ENCODE peak calls at places on chromosomes 11 and 22, in five cellular contexts. One of them, this sample, is unnamed.

GRCh38 chr22:37599161-37599560 is 9.5 kb upstream of the GGA1 start:
- DNase-seq in lower lobe of right lung: no peak
- DNase-seq in Caki2: peak
- DNase-seq in NCI-H1092 treated with DMSO at 0.1 percent for 48 hours: no peak
- DNase-seq in GM12865: no peak
- DNase-seq in this sample: no peak

GRCh38 chr11:124801014-124801413 is 808 bp upstream of the MSANTD2 start:
- DNase-seq in lower lobe of right lung: no peak
- DNase-seq in Caki2: no peak
- DNase-seq in NCI-H1092 treated with DMSO at 0.1 percent for 48 hours: no peak
- DNase-seq in GM12865: no peak
- DNase-seq in this sample: no peak

GRCh38 chr22:43707650-43708049 is 104.5 kb downstream of the EFCAB6 start:
- DNase-seq in lower lobe of right lung: no peak
- DNase-seq in Caki2: peak
- DNase-seq in NCI-H1092 treated with DMSO at 0.1 percent for 48 hours: no peak
- DNase-seq in GM12865: no peak
- DNase-seq in this sample: no peak

GRCh38 chr11:60130496-60130895 is 42.0 kb downstream of the MS4A2 start:
- DNase-seq in lower lobe of right lung: no peak
- DNase-seq in Caki2: peak
- DNase-seq in NCI-H1092 treated with DMSO at 0.1 percent for 48 hours: no peak
- DNase-seq in GM12865: peak
- DNase-seq in this sample: no peak

GRCh38 chr11:127056338-127056971 is 55.9 kb upstream of the KIRREL3 start:
- DNase-seq in lower lobe of right lung: no peak
- DNase-seq in Caki2: no peak
- DNase-seq in NCI-H1092 treated with DMSO at 0.1 percent for 48 hours: no peak
- DNase-seq in GM12865: peak
- DNase-seq in this sample: no peak

GRCh38 chr11:34671946-34672345 is 51.1 kb downstream of the EHF start:
- DNase-seq in lower lobe of right lung: no peak
- DNase-seq in Caki2: no peak
- DNase-seq in NCI-H1092 treated with DMSO at 0.1 percent for 48 hours: no peak
- DNase-seq in GM12865: no peak
- DNase-seq in this sample: no peak

GRCh38 chr22:46737105-46737975 is 712 bp downstream of the CERK start:
- DNase-seq in lower lobe of right lung: no peak
- DNase-seq in Caki2: peak
- DNase-seq in NCI-H1092 treated with DMSO at 0.1 percent for 48 hours: no peak
- DNase-seq in GM12865: peak
- DNase-seq in this sample: no peak

GRCh38 chr22:40332319-40332781 is 13.9 kb upstream of the ADSL start:
- DNase-seq in lower lobe of right lung: no peak
- DNase-seq in Caki2: no peak
- DNase-seq in NCI-H1092 treated with DMSO at 0.1 percent for 48 hours: no peak
- DNase-seq in GM12865: no peak
- DNase-seq in this sample: no peak

GRCh38 chr11:76296731-76297130 is 84.2 kb downstream of the THAP12 start:
- DNase-seq in lower lobe of right lung: no peak
- DNase-seq in Caki2: no peak
- DNase-seq in NCI-H1092 treated with DMSO at 0.1 percent for 48 hours: no peak
- DNase-seq in GM12865: no peak
- DNase-seq in this sample: no peak

GRCh38 chr11:29485641-29486040 is 531.2 kb downstream of the KCNA4 start:
- DNase-seq in lower lobe of right lung: no peak
- DNase-seq in Caki2: no peak
- DNase-seq in NCI-H1092 treated with DMSO at 0.1 percent for 48 hours: no peak
- DNase-seq in GM12865: no peak
- DNase-seq in this sample: no peak

GRCh38 chr11:114066046-114066648 is 6.6 kb downstream of the ZBTB16 start:
- DNase-seq in lower lobe of right lung: no peak
- DNase-seq in Caki2: no peak
- DNase-seq in NCI-H1092 treated with DMSO at 0.1 percent for 48 hours: no peak
- DNase-seq in GM12865: no peak
- DNase-seq in this sample: peak

GRCh38 chr11:94655951-94656350 is 88.8 kb downstream of the PIWIL4 start:
- DNase-seq in lower lobe of right lung: no peak
- DNase-seq in Caki2: no peak
- DNase-seq in NCI-H1092 treated with DMSO at 0.1 percent for 48 hours: no peak
- DNase-seq in GM12865: no peak
- DNase-seq in this sample: no peak

GRCh38 chr11:64841592-64842365 is 2.7 kb downstream of the CDC42BPG start:
- DNase-seq in lower lobe of right lung: no peak
- DNase-seq in Caki2: no peak
- DNase-seq in NCI-H1092 treated with DMSO at 0.1 percent for 48 hours: no peak
- DNase-seq in GM12865: no peak
- DNase-seq in this sample: no peak

GRCh38 chr22:18152519-18152918 is 2.5 kb downstream of the USP18 start:
- DNase-seq in lower lobe of right lung: no peak
- DNase-seq in Caki2: no peak
- DNase-seq in NCI-H1092 treated with DMSO at 0.1 percent for 48 hours: no peak
- DNase-seq in GM12865: peak
- DNase-seq in this sample: no peak

GRCh38 chr11:110425751-110426545 is 3.8 kb upstream of the FDX1 start:
- DNase-seq in lower lobe of right lung: no peak
- DNase-seq in Caki2: no peak
- DNase-seq in NCI-H1092 treated with DMSO at 0.1 percent for 48 hours: no peak
- DNase-seq in GM12865: no peak
- DNase-seq in this sample: no peak

GRCh38 chr11:116221351-116221750 is 551.4 kb downstream of the BUD13 start:
- DNase-seq in lower lobe of right lung: no peak
- DNase-seq in Caki2: no peak
- DNase-seq in NCI-H1092 treated with DMSO at 0.1 percent for 48 hours: no peak
- DNase-seq in GM12865: no peak
- DNase-seq in this sample: no peak

GRCh38 chr11:111135101-111135500 is 110.4 kb upstream of the POU2AF2 start:
- DNase-seq in lower lobe of right lung: no peak
- DNase-seq in Caki2: no peak
- DNase-seq in NCI-H1092 treated with DMSO at 0.1 percent for 48 hours: no peak
- DNase-seq in GM12865: no peak
- DNase-seq in this sample: no peak

GRCh38 chr11:41056892-41057569 is 402.4 kb downstream of the LRRC4C start:
- DNase-seq in lower lobe of right lung: no peak
- DNase-seq in Caki2: no peak
- DNase-seq in NCI-H1092 treated with DMSO at 0.1 percent for 48 hours: no peak
- DNase-seq in GM12865: no peak
- DNase-seq in this sample: peak

GRCh38 chr11:13440100-13440855 is 22.7 kb downstream of the BTBD10 start:
- DNase-seq in lower lobe of right lung: no peak
- DNase-seq in Caki2: peak
- DNase-seq in NCI-H1092 treated with DMSO at 0.1 percent for 48 hours: no peak
- DNase-seq in GM12865: no peak
- DNase-seq in this sample: no peak

GRCh38 chr11:34305095-34305692 is 52.6 kb downstream of the ABTB2 start:
- DNase-seq in lower lobe of right lung: no peak
- DNase-seq in Caki2: no peak
- DNase-seq in NCI-H1092 treated with DMSO at 0.1 percent for 48 hours: no peak
- DNase-seq in GM12865: no peak
- DNase-seq in this sample: no peak

GRCh38 chr11:28017816-28018215 is 90.1 kb downstream of the KIF18A start:
- DNase-seq in lower lobe of right lung: no peak
- DNase-seq in Caki2: no peak
- DNase-seq in NCI-H1092 treated with DMSO at 0.1 percent for 48 hours: no peak
- DNase-seq in GM12865: no peak
- DNase-seq in this sample: no peak

GRCh38 chr11:78535920-78536319 is 38.7 kb downstream of the NARS2 start:
- DNase-seq in lower lobe of right lung: no peak
- DNase-seq in Caki2: no peak
- DNase-seq in NCI-H1092 treated with DMSO at 0.1 percent for 48 hours: no peak
- DNase-seq in GM12865: no peak
- DNase-seq in this sample: no peak

GRCh38 chr11:120867988-120868387 is 155.9 kb upstream of the TBCEL start:
- DNase-seq in lower lobe of right lung: no peak
- DNase-seq in Caki2: no peak
- DNase-seq in NCI-H1092 treated with DMSO at 0.1 percent for 48 hours: no peak
- DNase-seq in GM12865: no peak
- DNase-seq in this sample: no peak

GRCh38 chr11:60717956-60718355 is 6.6 kb upstream of the MS4A18 start:
- DNase-seq in lower lobe of right lung: no peak
- DNase-seq in Caki2: no peak
- DNase-seq in NCI-H1092 treated with DMSO at 0.1 percent for 48 hours: no peak
- DNase-seq in GM12865: peak
- DNase-seq in this sample: no peak

GRCh38 chr11:27331984-27332383 is 31.0 kb downstream of the CCDC34 start:
- DNase-seq in lower lobe of right lung: no peak
- DNase-seq in Caki2: no peak
- DNase-seq in NCI-H1092 treated with DMSO at 0.1 percent for 48 hours: no peak
- DNase-seq in GM12865: no peak
- DNase-seq in this sample: no peak

GRCh38 chr11:47946682-47947575 is 33.4 kb upstream of the PTPRJ start:
- DNase-seq in lower lobe of right lung: peak
- DNase-seq in Caki2: peak
- DNase-seq in NCI-H1092 treated with DMSO at 0.1 percent for 48 hours: no peak
- DNase-seq in GM12865: peak
- DNase-seq in this sample: peak

GRCh38 chr11:80146231-80146630 is 705.4 kb upstream of the TENM4 start:
- DNase-seq in lower lobe of right lung: no peak
- DNase-seq in Caki2: peak
- DNase-seq in NCI-H1092 treated with DMSO at 0.1 percent for 48 hours: no peak
- DNase-seq in GM12865: no peak
- DNase-seq in this sample: no peak

GRCh38 chr22:30940655-30941362 is 27.8 kb downstream of the MORC2 start:
- DNase-seq in lower lobe of right lung: no peak
- DNase-seq in Caki2: no peak
- DNase-seq in NCI-H1092 treated with DMSO at 0.1 percent for 48 hours: no peak
- DNase-seq in GM12865: no peak
- DNase-seq in this sample: no peak

GRCh38 chr11:57224537-57224936 is 12.5 kb downstream of the APLNR start:
- DNase-seq in lower lobe of right lung: no peak
- DNase-seq in Caki2: peak
- DNase-seq in NCI-H1092 treated with DMSO at 0.1 percent for 48 hours: no peak
- DNase-seq in GM12865: no peak
- DNase-seq in this sample: no peak